ENCODE peak calls at places on chromosomes 12 and 14, in six cellular contexts. D is endodermal cell, F is GM12878, E is cardiac muscle cell, H is IMR-90, A is fibroblast of pulmonary artery. B is an unnamed sample.
A peak's percentile ranks its signal among the peaks of the same experiment; 100 is the strongest.

GRCh38 chr14:91511014-91511466 is 930 bp upstream of the PPP4R3A start:
- DNase-seq in F (no peak), D (no peak), H (peak; percentile 23), A (no peak), E (no peak), B (no peak)

GRCh38 chr14:102252834-102253801 is 51.8 kb downstream of the MOK start:
- DNase-seq in H (no peak), E (peak; percentile 57), F (no peak), D (no peak), A (no peak), B (no peak)

GRCh38 chr12:79512068-79512467 is 178.7 kb downstream of the PAWR start:
- DNase-seq in A (no peak), D (peak; percentile 89), F (no peak), H (no peak), E (no peak), B (no peak)

GRCh38 chr12:121823101-121823726 is 19.4 kb downstream of the SETD1B start:
- DNase-seq in F (no peak), H (no peak), A (no peak), E (no peak), D (peak; percentile 74), B (no peak)

GRCh38 chr14:32607399-32607798 is 278.3 kb downstream of the AKAP6 start:
- DNase-seq in H (no peak), D (no peak), A (no peak), F (no peak), E (peak; percentile 66), B (no peak)

GRCh38 chr12:19941096-19941495 is 427.2 kb upstream of the PDE3A start:
- DNase-seq in D (no peak), E (no peak), A (no peak), F (no peak), H (no peak), B (no peak)

GRCh38 chr12:6950944-6951540 is at the start of gene PTPN6:
- DNase-seq in E (no peak), D (no peak), F (no peak), A (no peak), H (no peak), B (no peak)

GRCh38 chr12:69015831-69016230 is 82.9 kb upstream of the CPM start:
- DNase-seq in F (no peak), D (no peak), E (no peak), A (no peak), H (no peak), B (no peak)

GRCh38 chr12:13691598-13691997 is 289.8 kb downstream of the GRIN2B start:
- DNase-seq in D (no peak), A (no peak), F (no peak), E (no peak), H (no peak), B (no peak)

GRCh38 chr14:28308727-28309126 is 457.9 kb upstream of the FOXG1 start:
- DNase-seq in E (no peak), F (no peak), A (peak; percentile 95), H (no peak), D (no peak), B (peak; percentile 20)

GRCh38 chr12:113802966-113803828 is 162.9 kb downstream of the RBM19 start:
- DNase-seq in H (no peak), F (no peak), E (no peak), D (no peak), A (no peak), B (no peak)

GRCh38 chr12:54497883-54498282 is 331 bp downstream of the NCKAP1L start:
- DNase-seq in F (no peak), E (no peak), H (no peak), D (no peak), A (no peak), B (no peak)

GRCh38 chr14:68785817-68786490 is 6.9 kb downstream of the ZFP36L1 start:
- DNase-seq in H (no peak), E (no peak), D (peak; percentile 53), A (peak; percentile 86), F (no peak), B (peak; percentile 76)

GRCh38 chr14:68873379-68873778 is 80.5 kb upstream of the ZFP36L1 start:
- DNase-seq in A (no peak), F (no peak), H (no peak), E (no peak), D (no peak), B (no peak)

GRCh38 chr12:79665488-79665887 is 25.3 kb downstream of the PAWR start:
- DNase-seq in A (no peak), E (peak; percentile 25), F (no peak), D (no peak), H (no peak), B (no peak)

GRCh38 chr12:108237272-108237671 is 101.8 kb downstream of the CMKLR1 start:
- DNase-seq in F (no peak), D (peak; percentile 85), E (no peak), H (no peak), A (no peak), B (no peak)

GRCh38 chr14:102246071-102246470 is 58.9 kb downstream of the MOK start:
- DNase-seq in E (no peak), D (no peak), H (no peak), A (no peak), F (no peak), B (no peak)

GRCh38 chr12:96438330-96438729 is 38.1 kb upstream of the CDK17 start:
- DNase-seq in F (no peak), D (no peak), A (no peak), E (no peak), H (peak; percentile 56), B (no peak)

GRCh38 chr14:67934087-67934486 is 114.5 kb downstream of the RAD51B start:
- DNase-seq in E (peak; percentile 70), H (peak; percentile 85), A (peak; percentile 93), D (peak; percentile 75), F (peak; percentile 42), B (peak; percentile 76)

GRCh38 chr12:87809916-87810315 is 219.3 kb downstream of the C12orf50 start:
- DNase-seq in F (no peak), D (no peak), E (no peak), A (peak; percentile 32), H (peak; percentile 87), B (no peak)

GRCh38 chr14:89507521-89507920 is 90.5 kb upstream of the FOXN3 start:
- DNase-seq in A (peak; percentile 63), E (no peak), H (peak; percentile 91), F (peak; percentile 52), D (no peak), B (peak; percentile 93)

GRCh38 chr14:80988742-80989429 is 33.5 kb downstream of the TSHR start:
- DNase-seq in A (no peak), E (no peak), F (no peak), D (no peak), H (peak; percentile 30), B (no peak)

GRCh38 chr12:11719678-11720099 is 70.2 kb downstream of the ETV6 start:
- DNase-seq in E (no peak), D (peak; percentile 84), A (peak; percentile 91), F (no peak), H (peak; percentile 98), B (no peak)

GRCh38 chr14:20811994-20812393 is 9.3 kb upstream of the RNASE1 start:
- DNase-seq in H (no peak), D (peak; percentile 31), E (no peak), A (no peak), F (no peak), B (no peak)

GRCh38 chr12:62834971-62835547 is 99.9 kb downstream of the PPM1H start:
- DNase-seq in D (no peak), E (no peak), F (peak; percentile 26), H (peak; percentile 31), A (peak; percentile 13), B (peak; percentile 81)

GRCh38 chr12:56157201-56158028 is 744 bp upstream of the MYL6 start:
- DNase-seq in H (peak; percentile 83), F (no peak), A (peak; percentile 89), E (peak; percentile 84), D (peak; percentile 97), B (peak; percentile 44)

GRCh38 chr12:57372233-57372632 is 58.6 kb downstream of the R3HDM2 start:
- DNase-seq in E (peak; percentile 51), H (peak; percentile 78), D (no peak), F (no peak), A (peak; percentile 27), B (no peak)

GRCh38 chr12:47887529-47887928 is 17.3 kb downstream of the VDR start:
- DNase-seq in E (no peak), A (no peak), F (no peak), D (no peak), H (no peak), B (no peak)

GRCh38 chr12:47885566-47885965 is 19.2 kb downstream of the VDR start:
- DNase-seq in D (no peak), A (no peak), F (no peak), H (no peak), E (no peak), B (no peak)

GRCh38 chr12:47888127-47888819 is 16.5 kb downstream of the VDR start:
- DNase-seq in H (no peak), A (no peak), E (peak; percentile 21), D (no peak), F (no peak), B (no peak)

GRCh38 chr12:47885012-47885501 is 19.7 kb downstream of the VDR start:
- DNase-seq in A (no peak), H (no peak), F (peak; percentile 71), E (no peak), D (no peak), B (no peak)

GRCh38 chr12:47886471-47887240 is 18.1 kb downstream of the VDR start:
- DNase-seq in F (no peak), E (no peak), A (no peak), D (no peak), H (peak; percentile 55), B (no peak)
- TF ChIP-seq CTCF in F (peak; percentile 5), E (no peak), A (peak; percentile 8), D (no peak), H (no peak), B (no peak)

DNA sequence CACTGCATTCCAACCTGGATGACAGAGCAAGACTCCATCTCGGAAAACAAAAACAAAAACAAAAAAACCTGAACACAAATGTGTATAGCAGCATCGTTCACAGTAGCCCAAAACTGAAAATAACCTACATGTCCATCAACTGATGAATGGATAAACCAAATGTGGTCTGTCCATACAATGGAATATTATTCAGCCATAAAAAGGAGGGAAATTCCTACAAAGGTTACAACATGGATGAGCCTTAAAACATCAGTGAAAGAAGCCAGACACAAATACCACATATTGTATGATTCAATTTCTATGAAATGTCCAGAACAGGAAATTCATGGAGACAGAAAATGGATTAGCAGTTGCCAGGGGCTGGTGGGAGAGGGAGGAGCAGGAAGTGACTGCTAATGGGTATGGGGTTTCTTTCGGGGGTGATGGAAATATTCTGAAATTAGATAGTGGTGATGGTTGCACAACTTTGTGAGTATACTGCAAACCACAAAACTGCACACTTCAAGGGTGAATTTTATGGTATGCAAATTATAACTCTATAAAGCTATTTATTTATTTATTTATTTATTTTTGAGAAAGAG is 4.0 kb downstream of the MYL2 start:
- DNase-seq in H (no peak), A (peak; percentile 85), D (no peak), F (no peak), E (no peak), B (no peak)
- H3K4me3 ChIP-seq in H (no peak overlapping the region), A (no peak overlapping the region), D (no peak overlapping the region), F (no peak overlapping the region), E (no peak overlapping the region), B (no peak overlapping the region)

GRCh38 chr14:51202914-51203665 is 37.0 kb upstream of the TMX1 start:
- DNase-seq in A (no peak), E (no peak), F (peak; percentile 81), D (no peak), H (no peak), B (no peak)
- TF ChIP-seq CTCF in A (no peak), E (no peak), F (peak; percentile 27), D (peak; percentile 28), H (no peak), B (no peak)

GRCh38 chr14:65151329-65152010 is 49.2 kb upstream of the MAX start:
- DNase-seq in F (no peak), E (no peak), D (no peak), H (no peak), A (no peak), B (no peak)
- H3K4me3 ChIP-seq in F (no peak overlapping the region), E (no peak overlapping the region), D (no peak overlapping the region), H (no peak overlapping the region), A (no peak overlapping the region), B (no peak overlapping the region)

B was measured in epithelial cell of proximal tubule.